ENCODE peak calls at places on chromosomes 13 and 19, in six cellular contexts. Z is activated effector memory CD4-positive, alpha-beta T cell treated with anti-CD3 and anti-CD28 coated beads, Interleukin-2, amount 50 U/mL, for 16 hours; G is posterior cingulate gyrus; M is endothelial cell; O is upper lobe of right lung; E is T follicular helper cell. B is an unnamed sample.

GRCh38 chr19:3248728-3249315 is 24.4 kb downstream of the CELF5 start:
- DNase-seq in Z (no peak), G (no peak), M (no peak), O (no peak), E (no peak), B (no peak)

GRCh38 chr19:30722236-30722635 is 350.1 kb downstream of the ZNF536 start:
- DNase-seq in Z (no peak), G (no peak), M (no peak), O (no peak), E (no peak), B (no peak)

GRCh38 chr13:44713793-44714469 is 137.8 kb upstream of the TSC22D1 start:
- DNase-seq in Z (no peak), G (no peak), M (no peak), O (no peak), E (no peak), B (no peak)

GRCh38 chr19:2425622-2426581 is 1.5 kb downstream of the TIMM13 start:
- DNase-seq in Z (no peak), G (no peak), M (no peak), O (no peak), E (no peak), B (no peak)

GRCh38 chr13:110377178-110378175 is 70.4 kb downstream of the COL4A2 start:
- DNase-seq in Z (no peak), G (no peak), M (no peak), O (no peak), E (no peak), B (no peak)

GRCh38 chr19:43735013-43735412 is 19.1 kb downstream of the IRGC start:
- DNase-seq in Z (no peak), G (no peak), M (no peak), O (no peak), E (no peak), B (no peak)

GRCh38 chr19:47267350-47267759 is 7.3 kb upstream of the INAFM1 start:
- DNase-seq in Z (no peak), G (peak; percentile 96), M (no peak), O (no peak), E (no peak), B (no peak)

GRCh38 chr13:44865722-44866484 is 123.4 kb downstream of the NUFIP1 start:
- DNase-seq in Z (no peak), G (no peak), M (no peak), O (no peak), E (no peak), B (no peak)

GRCh38 chr19:47391510-47392223 is 27.7 kb downstream of the MEIS3 start:
- DNase-seq in Z (peak; percentile 92), G (peak; percentile 93), M (peak; percentile 84), O (peak; percentile 87), E (peak; percentile 73), B (peak; percentile 59)

GRCh38 chr13:113860579-113861432 is 3.1 kb downstream of the GAS6 start:
- DNase-seq in Z (peak; percentile 57), G (no peak), M (no peak), O (peak; percentile 80), E (no peak), B (no peak)

GRCh38 chr19:48726573-48726972 is 7.0 kb upstream of the MAMSTR start:
- DNase-seq in Z (no peak), G (no peak), M (no peak), O (no peak), E (no peak), B (no peak)

GRCh38 chr19:6020166-6020967 is 42.4 kb upstream of the RANBP3 start:
- DNase-seq in Z (peak; percentile 38), G (peak; percentile 49), M (no peak), O (peak; percentile 55), E (no peak), B (no peak)

B was measured in activated T-helper 1 cell treated with Interleukin-2 at 50 U/mL for 16 hours.